ENCODE peak calls at places on chromosome 21, in four cellular contexts. One of them, this sample, is unnamed. For H3K4me1 and H3K36me3, the result is how much of the 10 kb centered on the place peaks cover.

GRCh38 chr21:20617130-20617529 is 381.1 kb upstream of the NCAM2 start:
- DNase-seq in neural progenitor cell: peak
- DNase-seq in Peyer's patch: no peak
- DNase-seq in IMR-90: no peak
- DNase-seq in this sample: no peak

GRCh38 chr21:34878501-34878900 is 170.6 kb downstream of the RUNX1 start:
- DNase-seq in IMR-90: no peak
- DNase-seq in Peyer's patch: no peak
- DNase-seq in neural progenitor cell: no peak
- DNase-seq in this sample: no peak

GRCh38 chr21:31752352-31752751 is 20.4 kb upstream of the SCAF4 start:
- DNase-seq in Peyer's patch: no peak
- DNase-seq in IMR-90: peak
- DNase-seq in neural progenitor cell: no peak
- DNase-seq in this sample: no peak

GRCh38 chr21:45374826-45375455 is 30.0 kb upstream of the COL18A1 start:
- DNase-seq in Peyer's patch: no peak
- DNase-seq in neural progenitor cell: no peak
- DNase-seq in IMR-90: no peak
- DNase-seq in this sample: no peak

GRCh38 chr21:44337941-44338895 is 972 bp downstream of the CFAP410 start:
- DNase-seq in Peyer's patch: peak
- DNase-seq in neural progenitor cell: peak
- DNase-seq in IMR-90: peak
- DNase-seq in this sample: peak

GRCh38 chr21:15063821-15064575 is 802 bp downstream of the NRIP1 start:
- DNase-seq in Peyer's patch: peak
- DNase-seq in neural progenitor cell: peak
- DNase-seq in IMR-90: no peak
- DNase-seq in this sample: peak

GRCh38 chr21:26124896-26125295 is 45.7 kb downstream of the APP start:
- DNase-seq in Peyer's patch: no peak
- DNase-seq in IMR-90: no peak
- DNase-seq in neural progenitor cell: no peak
- DNase-seq in this sample: no peak

GRCh38 chr21:44957901-44958451 is 18.1 kb downstream of the SLX9 start:
- DNase-seq in IMR-90: no peak
- DNase-seq in Peyer's patch: no peak
- DNase-seq in neural progenitor cell: no peak
- DNase-seq in this sample: no peak

GRCh38 chr21:41445465-41445862 is 19.4 kb downstream of the MX1 start:
- DNase-seq in IMR-90: no peak
- DNase-seq in Peyer's patch: no peak
- DNase-seq in neural progenitor cell: no peak
- DNase-seq in this sample: no peak

GRCh38 chr21:45403825-45404725 is 890 bp upstream of the COL18A1 start:
- DNase-seq in Peyer's patch: peak
- DNase-seq in IMR-90: peak
- DNase-seq in neural progenitor cell: peak
- DNase-seq in this sample: no peak

GRCh38 chr21:34889287-34889536 is 159.9 kb downstream of the RUNX1 start:
- DNase-seq in IMR-90: peak
- DNase-seq in Peyer's patch: peak
- DNase-seq in neural progenitor cell: no peak
- DNase-seq in this sample: peak

GRCh38 chr21:34971656-34972055 is 77.4 kb downstream of the RUNX1 start:
- DNase-seq in Peyer's patch: no peak
- DNase-seq in neural progenitor cell: no peak
- DNase-seq in IMR-90: no peak
- DNase-seq in this sample: no peak

GRCh38 chr21:33901421-33902288 is 13.9 kb downstream of the ATP5PO start:
- DNase-seq in Peyer's patch: peak
- DNase-seq in IMR-90: peak
- DNase-seq in neural progenitor cell: peak
- DNase-seq in this sample: no peak

GRCh38 chr21:26966360-26966977 is 419 bp downstream of the ADAMTS5 start:
- DNase-seq in neural progenitor cell: no peak
- DNase-seq in IMR-90: peak
- DNase-seq in Peyer's patch: no peak
- DNase-seq in this sample: no peak

GRCh38 chr21:16102113-16102512 is 372.3 kb downstream of the USP25 start:
- DNase-seq in neural progenitor cell: no peak
- DNase-seq in Peyer's patch: no peak
- DNase-seq in IMR-90: no peak
- DNase-seq in this sample: no peak

GRCh38 chr21:16794944-16795343 is 717.9 kb upstream of the CXADR start:
- DNase-seq in neural progenitor cell: no peak
- DNase-seq in Peyer's patch: no peak
- DNase-seq in IMR-90: peak
- DNase-seq in this sample: no peak

GRCh38 chr21:32732544-32732943 is 4.7 kb upstream of the SYNJ1 start:
- DNase-seq in IMR-90: no peak
- DNase-seq in Peyer's patch: no peak
- DNase-seq in neural progenitor cell: no peak
- DNase-seq in this sample: no peak

GRCh38 chr21:34830386-34831140 is 161.8 kb downstream of the CLIC6 start:
- DNase-seq in neural progenitor cell: no peak
- DNase-seq in IMR-90: no peak
- DNase-seq in Peyer's patch: peak
- DNase-seq in this sample: no peak

GRCh38 chr21:33682992-33683627 is 40.8 kb downstream of the ITSN1 start:
- DNase-seq in IMR-90: peak
- DNase-seq in neural progenitor cell: no peak
- DNase-seq in Peyer's patch: no peak
- DNase-seq in this sample: no peak

GRCh38 chr21:34630536-34631143 is 15.7 kb upstream of the RCAN1 start:
- DNase-seq in neural progenitor cell: peak
- DNase-seq in Peyer's patch: peak
- DNase-seq in IMR-90: peak
- DNase-seq in this sample: no peak

GRCh38 chr21:38984982-38985422 is 179.3 kb downstream of the ETS2 start:
- DNase-seq in neural progenitor cell: no peak
- DNase-seq in IMR-90: peak
- DNase-seq in Peyer's patch: no peak
- DNase-seq in this sample: no peak

GRCh38 chr21:38985423-38986378 is 180.0 kb downstream of the ETS2 start:
- DNase-seq in IMR-90: peak
- DNase-seq in neural progenitor cell: no peak
- DNase-seq in Peyer's patch: peak
- DNase-seq in this sample: no peak

GRCh38 chr21:38987551-38988210 is 182.0 kb downstream of the ETS2 start:
- DNase-seq in neural progenitor cell: no peak
- DNase-seq in Peyer's patch: no peak
- DNase-seq in IMR-90: no peak
- DNase-seq in this sample: no peak

GRCh38 chr21:38988211-38989096 is 182.7 kb downstream of the ETS2 start:
- DNase-seq in IMR-90: no peak
- DNase-seq in neural progenitor cell: peak
- DNase-seq in Peyer's patch: no peak
- DNase-seq in this sample: no peak

GRCh38 chr21:38986460-38987395 is 181.0 kb downstream of the ETS2 start:
- DNase-seq in IMR-90: no peak
- DNase-seq in Peyer's patch: no peak
- DNase-seq in neural progenitor cell: no peak
- DNase-seq in this sample: no peak
- H3K4me1 ChIP-seq in IMR-90: under half
- H3K4me1 ChIP-seq in Peyer's patch: under half
- H3K4me1 ChIP-seq in neural progenitor cell: half or more
- H3K4me1 ChIP-seq in this sample: under half

DNA sequence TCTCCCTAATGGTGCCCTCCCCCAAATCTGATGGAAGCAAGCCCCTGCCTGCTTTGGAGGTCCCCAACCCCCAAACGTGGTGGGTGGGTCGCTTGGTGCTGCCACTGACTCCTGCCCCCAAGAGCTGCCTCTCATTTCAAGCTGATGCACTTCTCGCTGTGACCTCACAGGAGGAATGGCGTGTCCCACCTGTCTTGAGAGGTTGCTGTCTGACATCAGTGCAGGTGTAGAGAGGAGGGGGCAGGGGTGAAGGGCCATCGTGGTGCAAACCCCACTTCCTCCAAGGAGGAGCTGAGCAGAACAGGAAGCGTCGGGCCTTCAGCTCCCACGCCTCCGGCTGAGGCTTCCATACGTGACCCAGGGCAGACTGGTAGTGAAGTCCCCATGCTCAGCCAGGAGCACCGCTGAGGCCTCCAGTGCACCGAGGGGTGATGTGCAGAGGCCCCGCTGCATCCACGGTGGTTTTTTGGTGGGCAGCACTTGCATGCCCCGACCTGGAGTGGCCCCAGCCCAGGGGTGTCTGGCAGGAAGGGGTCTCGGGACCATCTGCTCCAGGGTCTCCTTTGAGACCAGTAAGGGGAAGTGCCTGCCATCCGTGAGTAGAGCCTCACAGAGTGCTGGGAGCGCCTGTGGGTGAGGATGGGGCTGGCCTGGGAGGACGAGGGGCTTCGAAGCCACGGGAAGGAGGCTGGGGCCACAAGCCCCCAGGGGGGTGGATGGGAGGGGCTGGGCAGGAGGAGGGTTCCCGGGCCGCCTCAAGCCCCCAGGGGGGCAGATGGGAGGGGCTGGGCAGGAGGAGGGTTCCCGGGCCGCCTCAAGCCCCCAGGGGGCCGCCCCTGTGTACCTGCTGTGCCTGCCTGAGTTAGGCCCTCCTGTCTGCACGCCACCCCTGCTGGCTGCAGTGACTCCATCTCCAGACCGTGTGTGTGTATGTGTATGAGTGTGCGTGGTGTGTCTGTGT is 39.8 kb downstream of the WDR4 start:
- DNase-seq in Peyer's patch: peak
- DNase-seq in neural progenitor cell: no peak
- DNase-seq in IMR-90: no peak
- DNase-seq in this sample: no peak
- H3K36me3 ChIP-seq in Peyer's patch: under half
- H3K36me3 ChIP-seq in neural progenitor cell: under half
- H3K36me3 ChIP-seq in IMR-90: under half
- H3K36me3 ChIP-seq in this sample: under half

GRCh38 chr21:22691643-22692042 is 1693.4 kb downstream of the NCAM2 start:
- DNase-seq in IMR-90: no peak
- DNase-seq in Peyer's patch: no peak
- DNase-seq in neural progenitor cell: no peak
- DNase-seq in this sample: no peak
- H3K4me1 ChIP-seq in IMR-90: under half
- H3K4me1 ChIP-seq in Peyer's patch: under half
- H3K4me1 ChIP-seq in neural progenitor cell: under half
- H3K4me1 ChIP-seq in this sample: under half

DNA sequence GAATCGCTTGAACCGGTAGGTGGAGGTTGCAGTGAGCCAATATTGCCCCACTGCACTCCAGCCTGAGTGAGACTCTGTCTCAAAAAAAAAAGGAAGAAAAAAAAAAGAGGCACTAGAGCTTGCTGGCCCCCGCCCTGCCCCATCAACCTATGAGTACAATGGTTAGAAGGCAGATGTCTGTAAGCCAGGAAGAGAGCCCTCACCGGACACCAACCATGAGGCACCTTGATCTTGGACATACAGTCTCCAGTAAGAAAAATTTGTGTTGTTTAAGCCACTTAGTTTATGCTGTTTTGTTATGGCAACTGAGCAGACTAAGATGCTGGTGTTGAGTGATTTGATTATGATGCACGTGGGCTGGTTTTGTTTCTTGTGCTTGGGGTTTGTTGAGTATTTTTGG is 34.2 kb downstream of the DIP2A start:
- DNase-seq in IMR-90: no peak
- DNase-seq in neural progenitor cell: no peak
- DNase-seq in Peyer's patch: no peak
- DNase-seq in this sample: no peak
- H3K36me3 ChIP-seq in IMR-90: under half
- H3K36me3 ChIP-seq in neural progenitor cell: under half
- H3K36me3 ChIP-seq in Peyer's patch: under half
- H3K36me3 ChIP-seq in this sample: under half

DNA sequence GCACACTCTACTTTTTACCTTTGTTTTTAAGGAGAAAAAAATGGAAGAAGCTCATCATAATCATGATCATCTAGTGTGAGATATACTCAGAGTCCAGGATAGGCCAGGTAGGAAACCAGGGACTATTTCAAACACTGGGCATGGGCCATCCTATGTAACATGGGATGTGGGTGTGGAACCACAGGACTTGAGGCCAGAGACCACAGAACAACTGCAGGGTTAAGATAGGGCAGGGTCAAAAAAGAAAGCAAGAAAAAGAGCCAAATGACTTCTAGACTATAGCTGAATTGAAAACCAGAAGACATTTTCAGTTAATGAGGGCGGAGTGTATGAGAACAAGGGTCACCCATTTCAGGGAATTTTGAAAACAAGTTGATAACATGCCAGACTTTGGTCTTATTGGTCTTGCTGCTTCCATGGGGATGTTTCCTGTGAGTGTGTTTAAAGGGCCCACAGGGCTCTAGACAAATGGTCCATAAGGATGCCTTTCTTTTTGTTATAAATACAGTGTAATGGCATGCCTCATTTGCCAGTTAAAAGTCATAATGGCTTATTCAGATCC is 181.9 kb upstream of the C21orf91 start:
- DNase-seq in Peyer's patch: no peak
- DNase-seq in neural progenitor cell: no peak
- DNase-seq in IMR-90: no peak
- DNase-seq in this sample: no peak
- H3K4me1 ChIP-seq in Peyer's patch: under half
- H3K4me1 ChIP-seq in neural progenitor cell: under half
- H3K4me1 ChIP-seq in IMR-90: under half
- H3K4me1 ChIP-seq in this sample: under half

GRCh38 chr21:36347962-36348328 is 27.9 kb downstream of the MORC3 start:
- DNase-seq in Peyer's patch: no peak
- DNase-seq in IMR-90: peak
- DNase-seq in neural progenitor cell: no peak
- DNase-seq in this sample: no peak
- H3K36me3 ChIP-seq in Peyer's patch: under half
- H3K36me3 ChIP-seq in IMR-90: under half
- H3K36me3 ChIP-seq in neural progenitor cell: under half
- H3K36me3 ChIP-seq in this sample: half or more

GRCh38 chr21:42668620-42669019 is 15.2 kb downstream of the PDE9A start:
- DNase-seq in IMR-90: no peak
- DNase-seq in neural progenitor cell: no peak
- DNase-seq in Peyer's patch: no peak
- DNase-seq in this sample: no peak
- H3K4me1 ChIP-seq in IMR-90: under half
- H3K4me1 ChIP-seq in neural progenitor cell: half or more
- H3K4me1 ChIP-seq in Peyer's patch: under half
- H3K4me1 ChIP-seq in this sample: under half

DNA sequence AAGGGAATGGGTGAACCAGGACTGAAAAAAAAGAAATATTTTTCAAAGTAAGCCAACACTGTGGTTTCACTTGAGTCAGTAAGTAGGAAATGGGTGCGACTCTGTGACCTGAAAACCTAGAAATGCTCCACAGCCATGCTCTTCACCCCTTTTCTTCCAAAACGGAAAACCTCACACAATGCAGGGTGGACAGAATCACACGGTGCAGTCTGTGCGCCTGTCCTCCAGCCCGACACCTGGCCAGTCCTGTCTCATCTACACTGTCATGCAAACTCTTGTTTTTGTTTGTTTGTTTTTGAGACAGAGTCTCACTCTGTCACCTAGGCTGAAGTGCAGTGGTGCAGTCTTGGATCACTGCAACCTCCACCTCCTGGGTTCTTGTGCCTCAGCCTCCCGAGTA is 53.3 kb downstream of the B3GALT5 start:
- DNase-seq in IMR-90: no peak
- DNase-seq in Peyer's patch: no peak
- DNase-seq in neural progenitor cell: no peak
- DNase-seq in this sample: no peak
- H3K36me3 ChIP-seq in IMR-90: under half
- H3K36me3 ChIP-seq in Peyer's patch: under half
- H3K36me3 ChIP-seq in neural progenitor cell: under half
- H3K36me3 ChIP-seq in this sample: under half

This sample was measured in CD4-positive, alpha-beta memory T cell.